ENCODE peak calls at places on chromosomes 3 and 15, in nine cellular contexts. One of them, this sample, is unnamed.

GRCh38 chr3:119352863-119353527 is 58.8 kb downstream of the ARHGAP31 start:
- DNase-seq in ecto neural progenitor cell: no peak
- DNase-seq in NCI-H2081 treated with DMSO at 0.1 percent for 48 hours: no peak
- DNase-seq in A172: no peak
- DNase-seq in caudate nucleus: no peak
- DNase-seq in HCEC 1CT: peak; percentile 77
- DNase-seq in fibroblast of the conjunctiva: peak; percentile 49
- DNase-seq in ELF-1: peak; percentile 37
- DNase-seq in T-helper 2 cell: no peak
- DNase-seq in this sample: no peak

GRCh38 chr3:128693696-128694095 is 32.3 kb upstream of the RAB7A start:
- DNase-seq in fibroblast of the conjunctiva: no peak
- DNase-seq in caudate nucleus: no peak
- DNase-seq in ecto neural progenitor cell: no peak
- DNase-seq in A172: no peak
- DNase-seq in ELF-1: no peak
- DNase-seq in T-helper 2 cell: no peak
- DNase-seq in HCEC 1CT: no peak
- DNase-seq in NCI-H2081 treated with DMSO at 0.1 percent for 48 hours: no peak
- DNase-seq in this sample: no peak

GRCh38 chr15:95365615-95366107 is 964.8 kb upstream of the NR2F2 start:
- DNase-seq in ELF-1: no peak
- DNase-seq in caudate nucleus: no peak
- DNase-seq in NCI-H2081 treated with DMSO at 0.1 percent for 48 hours: no peak
- DNase-seq in HCEC 1CT: no peak
- DNase-seq in T-helper 2 cell: no peak
- DNase-seq in A172: no peak
- DNase-seq in ecto neural progenitor cell: no peak
- DNase-seq in fibroblast of the conjunctiva: no peak
- DNase-seq in this sample: no peak

GRCh38 chr3:142896201-142896755 is 7.4 kb upstream of the PCOLCE2 start:
- DNase-seq in A172: peak; percentile 82
- DNase-seq in ecto neural progenitor cell: no peak
- DNase-seq in T-helper 2 cell: no peak
- DNase-seq in NCI-H2081 treated with DMSO at 0.1 percent for 48 hours: no peak
- DNase-seq in ELF-1: no peak
- DNase-seq in caudate nucleus: no peak
- DNase-seq in HCEC 1CT: peak; percentile 83
- DNase-seq in fibroblast of the conjunctiva: peak; percentile 32
- DNase-seq in this sample: peak; percentile 60

GRCh38 chr15:28888900-28889299 is 3.1 kb downstream of the APBA2 start:
- DNase-seq in fibroblast of the conjunctiva: no peak
- DNase-seq in T-helper 2 cell: no peak
- DNase-seq in caudate nucleus: no peak
- DNase-seq in HCEC 1CT: no peak
- DNase-seq in ecto neural progenitor cell: no peak
- DNase-seq in NCI-H2081 treated with DMSO at 0.1 percent for 48 hours: no peak
- DNase-seq in ELF-1: no peak
- DNase-seq in A172: no peak
- DNase-seq in this sample: no peak

GRCh38 chr15:66269326-66270090 is 16.0 kb upstream of the MEGF11 start:
- DNase-seq in T-helper 2 cell: no peak
- DNase-seq in ecto neural progenitor cell: no peak
- DNase-seq in A172: peak; percentile 88
- DNase-seq in NCI-H2081 treated with DMSO at 0.1 percent for 48 hours: no peak
- DNase-seq in caudate nucleus: no peak
- DNase-seq in HCEC 1CT: peak; percentile 37
- DNase-seq in ELF-1: peak; percentile 41
- DNase-seq in fibroblast of the conjunctiva: no peak
- DNase-seq in this sample: no peak

GRCh38 chr3:48989126-48989795 is 780 bp upstream of the P4HTM start:
- DNase-seq in ecto neural progenitor cell: no peak
- DNase-seq in caudate nucleus: no peak
- DNase-seq in A172: peak; percentile 22
- DNase-seq in T-helper 2 cell: no peak
- DNase-seq in ELF-1: peak; percentile 55
- DNase-seq in NCI-H2081 treated with DMSO at 0.1 percent for 48 hours: no peak
- DNase-seq in fibroblast of the conjunctiva: no peak
- DNase-seq in HCEC 1CT: no peak
- DNase-seq in this sample: peak; percentile 30

GRCh38 chr3:5733995-5734394 is 546.5 kb downstream of the EDEM1 start:
- DNase-seq in fibroblast of the conjunctiva: no peak
- DNase-seq in T-helper 2 cell: no peak
- DNase-seq in A172: no peak
- DNase-seq in ecto neural progenitor cell: no peak
- DNase-seq in HCEC 1CT: no peak
- DNase-seq in ELF-1: no peak
- DNase-seq in NCI-H2081 treated with DMSO at 0.1 percent for 48 hours: no peak
- DNase-seq in caudate nucleus: no peak
- DNase-seq in this sample: no peak

GRCh38 chr3:50100956-50101845 is 12.5 kb downstream of the RBM5 start:
- DNase-seq in ELF-1: no peak
- DNase-seq in ecto neural progenitor cell: no peak
- DNase-seq in NCI-H2081 treated with DMSO at 0.1 percent for 48 hours: no peak
- DNase-seq in T-helper 2 cell: no peak
- DNase-seq in HCEC 1CT: peak; percentile 18
- DNase-seq in caudate nucleus: no peak
- DNase-seq in fibroblast of the conjunctiva: no peak
- DNase-seq in A172: no peak
- DNase-seq in this sample: no peak

GRCh38 chr15:58495836-58496501 is 64.2 kb downstream of the LIPC start:
- DNase-seq in ecto neural progenitor cell: no peak
- DNase-seq in A172: no peak
- DNase-seq in fibroblast of the conjunctiva: no peak
- DNase-seq in T-helper 2 cell: no peak
- DNase-seq in caudate nucleus: no peak
- DNase-seq in NCI-H2081 treated with DMSO at 0.1 percent for 48 hours: no peak
- DNase-seq in ELF-1: no peak
- DNase-seq in HCEC 1CT: no peak
- DNase-seq in this sample: no peak

GRCh38 chr15:85429522-85429921 is 49.1 kb downstream of the AKAP13 start:
- DNase-seq in fibroblast of the conjunctiva: no peak
- DNase-seq in NCI-H2081 treated with DMSO at 0.1 percent for 48 hours: no peak
- DNase-seq in ELF-1: no peak
- DNase-seq in T-helper 2 cell: no peak
- DNase-seq in HCEC 1CT: no peak
- DNase-seq in caudate nucleus: no peak
- DNase-seq in A172: no peak
- DNase-seq in ecto neural progenitor cell: no peak
- DNase-seq in this sample: no peak

GRCh38 chr3:119236756-119237155 is 3.9 kb downstream of the B4GALT4 start:
- DNase-seq in T-helper 2 cell: no peak
- DNase-seq in ELF-1: no peak
- DNase-seq in NCI-H2081 treated with DMSO at 0.1 percent for 48 hours: no peak
- DNase-seq in HCEC 1CT: no peak
- DNase-seq in fibroblast of the conjunctiva: no peak
- DNase-seq in ecto neural progenitor cell: no peak
- DNase-seq in A172: no peak
- DNase-seq in caudate nucleus: no peak
- DNase-seq in this sample: no peak

GRCh38 chr15:48143856-48144255 is 23.1 kb downstream of the SLC24A5 start:
- DNase-seq in fibroblast of the conjunctiva: no peak
- DNase-seq in caudate nucleus: no peak
- DNase-seq in ELF-1: no peak
- DNase-seq in HCEC 1CT: peak; percentile 74
- DNase-seq in T-helper 2 cell: no peak
- DNase-seq in ecto neural progenitor cell: no peak
- DNase-seq in NCI-H2081 treated with DMSO at 0.1 percent for 48 hours: no peak
- DNase-seq in A172: peak; percentile 19
- DNase-seq in this sample: no peak